ENCODE peak calls at places on chromosome 16, in six cellular contexts. One of them, this sample, is unnamed.

GRCh38 chr16:53695070-53695469 is 8.6 kb downstream of the RPGRIP1L start:
- DNase-seq in COR-L47: no peak
- DNase-seq in NCI-H446 treated with DMSO at 0.1 percent for 48 hours: no peak
- DNase-seq in HFFc6: peak
- DNase-seq in neuronal stem cell: no peak
- DNase-seq in GM13976: no peak
- DNase-seq in this sample: peak

GRCh38 chr16:72198641-72199250 is 26.8 kb upstream of the PMFBP1 start:
- DNase-seq in COR-L47: no peak
- DNase-seq in NCI-H446 treated with DMSO at 0.1 percent for 48 hours: no peak
- DNase-seq in HFFc6: no peak
- DNase-seq in neuronal stem cell: no peak
- DNase-seq in GM13976: no peak
- DNase-seq in this sample: no peak

GRCh38 chr16:4509420-4509819 is 29.2 kb downstream of the CDIP1 start:
- DNase-seq in COR-L47: no peak
- DNase-seq in NCI-H446 treated with DMSO at 0.1 percent for 48 hours: no peak
- DNase-seq in HFFc6: no peak
- DNase-seq in neuronal stem cell: no peak
- DNase-seq in GM13976: no peak
- DNase-seq in this sample: no peak

GRCh38 chr16:13873835-13874438 is 46.0 kb upstream of the ERCC4 start:
- DNase-seq in COR-L47: no peak
- DNase-seq in NCI-H446 treated with DMSO at 0.1 percent for 48 hours: no peak
- DNase-seq in HFFc6: no peak
- DNase-seq in neuronal stem cell: peak
- DNase-seq in GM13976: no peak
- DNase-seq in this sample: peak

GRCh38 chr16:2817496-2818277 is 650 bp downstream of the PRSS21 start:
- DNase-seq in COR-L47: no peak
- DNase-seq in NCI-H446 treated with DMSO at 0.1 percent for 48 hours: no peak
- DNase-seq in HFFc6: no peak
- DNase-seq in neuronal stem cell: no peak
- DNase-seq in GM13976: no peak
- DNase-seq in this sample: no peak

GRCh38 chr16:380837-381787 is 666 bp downstream of the PGAP6 start:
- DNase-seq in COR-L47: no peak
- DNase-seq in NCI-H446 treated with DMSO at 0.1 percent for 48 hours: no peak
- DNase-seq in HFFc6: no peak
- DNase-seq in neuronal stem cell: no peak
- DNase-seq in GM13976: peak
- DNase-seq in this sample: peak

GRCh38 chr16:21946889-21947635 is 6.1 kb upstream of the UQCRC2 start:
- DNase-seq in COR-L47: no peak
- DNase-seq in NCI-H446 treated with DMSO at 0.1 percent for 48 hours: no peak
- DNase-seq in HFFc6: no peak
- DNase-seq in neuronal stem cell: no peak
- DNase-seq in GM13976: peak
- DNase-seq in this sample: no peak

GRCh38 chr16:66474750-66475199 is 47.7 kb downstream of the BEAN1 start:
- DNase-seq in COR-L47: peak
- DNase-seq in NCI-H446 treated with DMSO at 0.1 percent for 48 hours: no peak
- DNase-seq in HFFc6: no peak
- DNase-seq in neuronal stem cell: no peak
- DNase-seq in GM13976: peak
- DNase-seq in this sample: no peak

GRCh38 chr16:77227745-77228144 is 28.5 kb downstream of the SYCE1L start:
- DNase-seq in COR-L47: no peak
- DNase-seq in NCI-H446 treated with DMSO at 0.1 percent for 48 hours: no peak
- DNase-seq in HFFc6: no peak
- DNase-seq in neuronal stem cell: no peak
- DNase-seq in GM13976: no peak
- DNase-seq in this sample: no peak

GRCh38 chr16:11639925-11640899 is 28.0 kb upstream of the SNN start:
- DNase-seq in COR-L47: no peak
- DNase-seq in NCI-H446 treated with DMSO at 0.1 percent for 48 hours: peak
- DNase-seq in HFFc6: peak
- DNase-seq in neuronal stem cell: no peak
- DNase-seq in GM13976: no peak
- DNase-seq in this sample: peak

GRCh38 chr16:10031473-10031872 is 150.8 kb downstream of the GRIN2A start:
- DNase-seq in COR-L47: no peak
- DNase-seq in NCI-H446 treated with DMSO at 0.1 percent for 48 hours: no peak
- DNase-seq in HFFc6: no peak
- DNase-seq in neuronal stem cell: no peak
- DNase-seq in GM13976: no peak
- DNase-seq in this sample: no peak

GRCh38 chr16:31186176-31186575 is 6.2 kb downstream of the FUS start:
- DNase-seq in COR-L47: no peak
- DNase-seq in NCI-H446 treated with DMSO at 0.1 percent for 48 hours: no peak
- DNase-seq in HFFc6: no peak
- DNase-seq in neuronal stem cell: no peak
- DNase-seq in GM13976: no peak
- DNase-seq in this sample: peak

GRCh38 chr16:56262148-56262878 is 71.0 kb downstream of the GNAO1 start:
- DNase-seq in COR-L47: peak
- DNase-seq in NCI-H446 treated with DMSO at 0.1 percent for 48 hours: no peak
- DNase-seq in HFFc6: no peak
- DNase-seq in neuronal stem cell: no peak
- DNase-seq in GM13976: no peak
- DNase-seq in this sample: no peak

GRCh38 chr16:66372078-66372897 is 5.8 kb downstream of the CDH5 start:
- DNase-seq in COR-L47: no peak
- DNase-seq in NCI-H446 treated with DMSO at 0.1 percent for 48 hours: no peak
- DNase-seq in HFFc6: no peak
- DNase-seq in neuronal stem cell: no peak
- DNase-seq in GM13976: no peak
- DNase-seq in this sample: no peak

GRCh38 chr16:8931864-8932263 is 31.8 kb downstream of the USP7 start:
- DNase-seq in COR-L47: no peak
- DNase-seq in NCI-H446 treated with DMSO at 0.1 percent for 48 hours: no peak
- DNase-seq in HFFc6: peak
- DNase-seq in neuronal stem cell: peak
- DNase-seq in GM13976: no peak
- DNase-seq in this sample: peak

GRCh38 chr16:28596840-28597691 is at the start of gene SULT1A2:
- DNase-seq in COR-L47: no peak
- DNase-seq in NCI-H446 treated with DMSO at 0.1 percent for 48 hours: no peak
- DNase-seq in HFFc6: no peak
- DNase-seq in neuronal stem cell: no peak
- DNase-seq in GM13976: no peak
- DNase-seq in this sample: no peak

GRCh38 chr16:4935231-4935855 is 1.6 kb downstream of the PPL start:
- DNase-seq in COR-L47: no peak
- DNase-seq in NCI-H446 treated with DMSO at 0.1 percent for 48 hours: no peak
- DNase-seq in HFFc6: peak
- DNase-seq in neuronal stem cell: no peak
- DNase-seq in GM13976: no peak
- DNase-seq in this sample: no peak

GRCh38 chr16:55911616-55912015 is 36.4 kb upstream of the CES5A start:
- DNase-seq in COR-L47: no peak
- DNase-seq in NCI-H446 treated with DMSO at 0.1 percent for 48 hours: no peak
- DNase-seq in HFFc6: no peak
- DNase-seq in neuronal stem cell: no peak
- DNase-seq in GM13976: no peak
- DNase-seq in this sample: no peak

GRCh38 chr16:11252482-11252931 is 3.5 kb downstream of the SOCS1 start:
- DNase-seq in COR-L47: no peak
- DNase-seq in NCI-H446 treated with DMSO at 0.1 percent for 48 hours: no peak
- DNase-seq in HFFc6: no peak
- DNase-seq in neuronal stem cell: no peak
- DNase-seq in GM13976: no peak
- DNase-seq in this sample: no peak

GRCh38 chr16:53090591-53091507 is 36.1 kb downstream of the CHD9 start:
- DNase-seq in COR-L47: no peak
- DNase-seq in NCI-H446 treated with DMSO at 0.1 percent for 48 hours: peak
- DNase-seq in HFFc6: peak
- DNase-seq in neuronal stem cell: no peak
- DNase-seq in GM13976: peak
- DNase-seq in this sample: peak

GRCh38 chr16:89170346-89171215 is 967 bp upstream of the CDH15 start:
- DNase-seq in COR-L47: peak
- DNase-seq in NCI-H446 treated with DMSO at 0.1 percent for 48 hours: no peak
- DNase-seq in HFFc6: no peak
- DNase-seq in neuronal stem cell: no peak
- DNase-seq in GM13976: no peak
- DNase-seq in this sample: no peak

GRCh38 chr16:26204138-26204537 is 512.4 kb downstream of the HS3ST4 start:
- DNase-seq in COR-L47: no peak
- DNase-seq in NCI-H446 treated with DMSO at 0.1 percent for 48 hours: no peak
- DNase-seq in HFFc6: no peak
- DNase-seq in neuronal stem cell: no peak
- DNase-seq in GM13976: no peak
- DNase-seq in this sample: no peak

GRCh38 chr16:60792437-60792836 is 1243.8 kb downstream of the CDH8 start:
- DNase-seq in COR-L47: no peak
- DNase-seq in NCI-H446 treated with DMSO at 0.1 percent for 48 hours: no peak
- DNase-seq in HFFc6: no peak
- DNase-seq in neuronal stem cell: no peak
- DNase-seq in GM13976: no peak
- DNase-seq in this sample: no peak

GRCh38 chr16:20916289-20916688 is 15.7 kb downstream of the LYRM1 start:
- DNase-seq in COR-L47: no peak
- DNase-seq in NCI-H446 treated with DMSO at 0.1 percent for 48 hours: no peak
- DNase-seq in HFFc6: no peak
- DNase-seq in neuronal stem cell: no peak
- DNase-seq in GM13976: no peak
- DNase-seq in this sample: no peak

GRCh38 chr16:82761236-82761635 is 134.5 kb downstream of the CDH13 start:
- DNase-seq in COR-L47: no peak
- DNase-seq in NCI-H446 treated with DMSO at 0.1 percent for 48 hours: no peak
- DNase-seq in HFFc6: peak
- DNase-seq in neuronal stem cell: no peak
- DNase-seq in GM13976: no peak
- DNase-seq in this sample: peak

This sample was measured in astrocyte of the hippocampus.